ENCODE peak calls at places on chromosomes 2 and 18, in seven cellular contexts. P, F, A, V, S, X and M are unnamed samples.

GRCh38 chr2:96485751-96486643 is 19.2 kb downstream of the NEURL3 start:
- DNase-seq in P (peak), F (peak), A (peak), V (peak), S (peak), X (peak), M (peak)

GRCh38 chr2:83957001-83957400 is 502.1 kb downstream of the SUCLG1 start:
- DNase-seq in P (no peak), F (no peak), A (no peak), V (no peak), S (no peak), X (no peak), M (no peak)

GRCh38 chr2:74290466-74291216 is 52.6 kb downstream of the SLC4A5 start:
- DNase-seq in P (no peak), F (no peak), A (peak), V (no peak), S (no peak), X (no peak), M (no peak)

GRCh38 chr2:219627105-219628100 is at the start of gene SLC4A3:
- DNase-seq in P (peak), F (no peak), A (peak), V (no peak), S (no peak), X (no peak), M (no peak)

GRCh38 chr2:171403181-171403580 is 30.6 kb downstream of the METTL8 start:
- DNase-seq in P (peak), F (no peak), A (no peak), V (no peak), S (no peak), X (no peak), M (no peak)

GRCh38 chr2:86302320-86302719 is 35.1 kb downstream of the REEP1 start:
- DNase-seq in P (no peak), F (no peak), A (no peak), V (no peak), S (no peak), X (no peak), M (no peak)

GRCh38 chr2:172230783-172231446 is 128.2 kb upstream of the DLX2 start:
- DNase-seq in P (no peak), F (no peak), A (no peak), V (no peak), S (no peak), X (no peak), M (no peak)

GRCh38 chr18:47100214-47100831 is 50.0 kb downstream of the HDHD2 start:
- DNase-seq in P (peak), F (peak), A (peak), V (peak), S (no peak), X (no peak), M (peak)

GRCh38 chr18:53799134-53799533 is 425.3 kb downstream of the MBD2 start:
- DNase-seq in P (peak), F (no peak), A (no peak), V (peak), S (no peak), X (no peak), M (peak)

GRCh38 chr2:97718051-97718882 is 4.9 kb downstream of the ZAP70 start:
- DNase-seq in P (no peak), F (no peak), A (peak), V (no peak), S (no peak), X (no peak), M (no peak)

GRCh38 chr2:45008296-45009129 is 739 bp downstream of the SIX2 start:
- DNase-seq in P (peak), F (no peak), A (no peak), V (no peak), S (no peak), X (no peak), M (no peak)

GRCh38 chr2:207110310-207110709 is 55.4 kb downstream of the KLF7 start:
- DNase-seq in P (no peak), F (no peak), A (no peak), V (no peak), S (no peak), X (no peak), M (no peak)

GRCh38 chr2:2083113-2083757 is 247.8 kb downstream of the MYT1L start:
- DNase-seq in P (no peak), F (no peak), A (peak), V (no peak), S (no peak), X (no peak), M (no peak)

GRCh38 chr2:44805836-44806235 is 135.7 kb upstream of the SIX3 start:
- DNase-seq in P (no peak), F (no peak), A (no peak), V (no peak), S (no peak), X (no peak), M (no peak)

GRCh38 chr18:69727912-69728572 is 219.6 kb downstream of the CD226 start:
- DNase-seq in P (no peak), F (no peak), A (no peak), V (no peak), S (no peak), X (no peak), M (no peak)

GRCh38 chr2:148675708-148676107 is 31.2 kb downstream of the EPC2 start:
- DNase-seq in P (peak), F (no peak), A (no peak), V (no peak), S (no peak), X (no peak), M (no peak)

GRCh38 chr2:104852161-104852689 is 1.7 kb upstream of the POU3F3 start:
- DNase-seq in P (no peak), F (no peak), A (no peak), V (no peak), S (no peak), X (no peak), M (no peak)

GRCh38 chr2:61493523-61493942 is 22.6 kb upstream of the USP34 start:
- DNase-seq in P (peak), F (no peak), A (no peak), V (peak), S (no peak), X (no peak), M (no peak)

GRCh38 chr2:62343636-62344349 is 147.9 kb downstream of the B3GNT2 start:
- DNase-seq in P (no peak), F (no peak), A (no peak), V (no peak), S (no peak), X (no peak), M (no peak)

DNA sequence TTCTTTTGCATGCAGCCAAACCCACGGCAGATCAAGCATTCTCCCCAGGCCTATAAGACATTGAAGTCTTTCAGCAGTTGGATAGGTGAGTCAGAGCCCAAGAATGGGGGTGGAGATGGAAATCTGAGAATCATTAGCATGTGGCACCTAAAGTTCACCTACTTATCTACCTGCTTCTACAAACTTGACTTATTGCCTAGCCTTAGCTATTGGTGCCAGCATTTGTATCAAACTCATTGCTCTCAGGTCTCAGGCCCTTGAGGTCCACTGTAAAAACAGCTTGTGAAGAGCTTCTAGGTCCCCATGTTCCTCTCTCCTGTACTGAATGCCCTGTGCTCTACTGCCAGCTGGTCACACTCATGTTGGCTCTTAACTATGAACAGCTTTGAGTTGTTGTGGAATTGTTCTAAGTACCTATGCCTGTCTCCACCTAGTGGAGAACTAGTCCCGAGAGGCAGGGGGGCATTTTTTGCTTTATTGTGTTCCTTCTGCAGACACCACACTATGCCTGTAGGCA is 278.4 kb upstream of the SPRED2 start:
- DNase-seq in P (peak), F (no peak), A (no peak), V (no peak), S (no peak), X (no peak), M (peak)
- TF ChIP-seq CTCF in P (peak), F (peak), A (no peak), V (peak), S (peak), X (no peak), M (peak)

GRCh38 chr2:120230515-120231471 is 7.6 kb upstream of the TMEM185B start:
- DNase-seq in P (no peak), F (no peak), A (peak), V (no peak), S (no peak), X (no peak), M (no peak)
- H3K4me3 ChIP-seq in P (no peak), F (no peak), A (peak), V (no peak), S (no peak), X (no peak), M (no peak)

GRCh38 chr18:8480506-8481328 is 128.5 kb upstream of the RAB12 start:
- DNase-seq in P (peak), F (peak), A (no peak), V (peak), S (peak), X (no peak), M (peak)
- TF ChIP-seq CTCF in P (peak), F (peak), A (peak), V (peak), S (peak), X (peak), M (peak)

GRCh38 chr2:88868861-88869260 is 177.4 kb downstream of the RPIA start:
- DNase-seq in P (no peak), F (no peak), A (no peak), V (no peak), S (no peak), X (no peak), M (no peak)
- H3K4me3 ChIP-seq in P (no peak), F (no peak), A (no peak), V (no peak), S (no peak), X (no peak), M (no peak)

DNA sequence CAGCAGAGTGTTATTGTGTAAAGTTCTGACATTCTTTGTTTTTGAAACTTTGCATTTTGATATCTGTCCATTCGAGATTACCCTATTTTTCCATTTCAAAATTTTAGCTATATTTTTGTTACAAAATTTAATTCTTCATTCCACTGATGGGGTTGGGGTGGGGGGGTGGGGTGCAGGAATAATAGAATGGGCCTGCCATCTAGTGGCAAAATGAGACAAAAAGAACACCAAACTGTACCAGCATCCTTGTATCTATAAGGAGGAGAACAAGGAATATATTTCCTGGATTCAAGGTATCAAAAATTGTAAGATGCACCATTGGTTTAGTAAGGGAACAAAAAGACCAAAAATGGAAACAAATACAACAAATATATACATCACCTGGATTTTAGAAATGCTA is 27.9 kb upstream of the TTR start:
- DNase-seq in P (peak), F (no peak), A (no peak), V (no peak), S (no peak), X (no peak), M (no peak)
- TF ChIP-seq CTCF in P (peak), F (no peak), A (no peak), V (no peak), S (no peak), X (no peak), M (no peak)

GRCh38 chr2:905833-906140 is 44.9 kb upstream of the SNTG2 start:
- DNase-seq in P (no peak), F (no peak), A (no peak), V (no peak), S (no peak), X (no peak), M (no peak)

GRCh38 chr2:905091-905832 is 45.4 kb upstream of the SNTG2 start:
- DNase-seq in P (no peak), F (no peak), A (no peak), V (no peak), S (no peak), X (no peak), M (no peak)

GRCh38 chr2:903223-903900 is 47.3 kb upstream of the SNTG2 start:
- DNase-seq in P (no peak), F (no peak), A (no peak), V (no peak), S (no peak), X (no peak), M (no peak)

GRCh38 chr2:902584-902983 is 48.1 kb upstream of the SNTG2 start:
- DNase-seq in P (no peak), F (no peak), A (no peak), V (no peak), S (no peak), X (no peak), M (no peak)

DNA sequence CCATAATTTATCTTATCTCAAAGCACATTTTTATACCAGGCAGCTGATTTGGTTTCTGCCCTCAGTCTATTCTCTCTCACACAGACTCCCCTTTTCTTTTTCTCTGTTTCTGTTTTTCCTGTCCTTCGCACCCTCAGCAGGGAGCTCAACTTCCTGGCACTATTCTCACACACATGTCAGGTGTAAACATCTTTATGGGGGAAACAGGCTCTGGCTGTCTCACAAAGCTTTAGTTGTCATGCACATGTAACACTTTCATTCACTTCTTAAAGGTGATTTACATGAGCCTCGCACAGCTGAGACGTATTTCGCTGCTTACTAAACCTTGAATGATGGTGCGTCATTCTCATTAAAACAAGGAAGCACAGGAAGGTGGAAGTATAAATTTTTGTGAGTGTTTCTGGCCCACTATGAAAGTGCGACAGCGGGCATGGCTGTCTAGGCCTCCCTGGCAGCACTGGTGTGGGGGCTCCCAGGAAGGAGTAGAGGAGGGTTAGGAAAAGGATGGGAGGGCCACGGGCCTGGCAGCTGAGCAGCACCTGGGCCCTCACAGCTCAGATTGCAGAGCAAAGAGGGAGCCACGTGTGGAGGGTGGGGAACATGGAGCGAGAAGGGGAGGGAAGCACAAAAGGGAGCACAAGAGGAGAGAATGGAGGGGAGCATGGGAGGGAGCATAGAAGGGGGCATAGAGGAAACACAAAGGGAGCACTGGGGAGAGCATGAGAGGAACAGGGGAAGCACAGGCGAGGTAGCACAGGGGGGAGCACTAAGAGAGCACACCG is 46.2 kb upstream of the SNTG2 start:
- DNase-seq in P (no peak), F (no peak), A (no peak), V (no peak), S (no peak), X (no peak), M (no peak)
- H3K4me3 ChIP-seq in P (no peak), F (no peak), A (no peak), V (no peak), S (no peak), X (no peak), M (no peak)

GRCh38 chr18:5237723-5238370 is 40.8 kb upstream of the AKAIN1 start:
- DNase-seq in P (peak), F (peak), A (peak), V (peak), S (peak), X (peak), M (peak)
- TF ChIP-seq CTCF in P (peak), F (peak), A (peak), V (peak), S (peak), X (no peak), M (no peak)

GRCh38 chr2:239882781-239883180 is 142.4 kb downstream of the NDUFA10 start:
- DNase-seq in P (no peak), F (no peak), A (no peak), V (no peak), S (no peak), X (no peak), M (no peak)

GRCh38 chr2:239881031-239881471 is 144.1 kb downstream of the NDUFA10 start:
- DNase-seq in P (no peak), F (no peak), A (no peak), V (no peak), S (no peak), X (no peak), M (no peak)

GRCh38 chr2:239881561-239882320 is 143.4 kb downstream of the NDUFA10 start:
- DNase-seq in P (peak), F (no peak), A (no peak), V (no peak), S (no peak), X (peak), M (no peak)

GRCh38 chr2:239883326-239884050 is 141.7 kb downstream of the NDUFA10 start:
- DNase-seq in P (no peak), F (no peak), A (no peak), V (no peak), S (no peak), X (no peak), M (no peak)

DNA sequence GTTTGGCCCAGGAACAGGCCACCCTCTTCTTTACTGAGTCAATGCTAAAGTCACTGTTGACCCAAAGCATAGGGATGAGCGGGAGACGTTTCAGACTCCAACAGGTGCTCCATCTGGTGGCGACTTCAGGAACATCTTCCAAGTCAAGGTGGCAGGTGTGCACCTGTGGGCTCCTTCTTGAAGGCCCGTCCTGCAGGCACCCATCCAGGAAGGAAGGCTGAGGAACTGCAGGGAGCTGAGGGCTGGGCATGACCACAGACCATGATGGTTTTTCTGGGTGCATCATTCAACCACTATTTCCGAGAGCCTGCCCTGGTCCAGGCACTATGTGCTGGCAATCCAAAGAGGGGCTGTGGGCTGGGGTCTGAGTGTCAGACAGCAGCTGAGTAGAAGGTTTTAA is 142.8 kb downstream of the NDUFA10 start:
- DNase-seq in P (peak), F (no peak), A (no peak), V (no peak), S (no peak), X (no peak), M (no peak)
- H3K4me3 ChIP-seq in P (no peak), F (no peak), A (no peak), V (no peak), S (no peak), X (no peak), M (no peak)